ENCODE peak calls at places on chromosomes 7 and 10, in six cellular contexts. T is hepatocyte, Z is OCI-LY7, Y is GM23248, G is PC-9, M is HCT116. Q is an unnamed sample. For H3K9me2, the result is how much of the 10 kb centered on the place peaks cover.

GRCh38 chr7:149495785-149496641 is 1.6 kb downstream of the ZNF746 start:
- DNase-seq in Z (no peak), G (no peak), T (peak), Y (peak), M (no peak), Q (no peak)

GRCh38 chr10:85851300-85851699 is 515.3 kb downstream of the GRID1 start:
- DNase-seq in M (peak), G (peak), T (peak), Y (peak), Z (no peak), Q (no peak)

GRCh38 chr10:113993489-113993932 is 50.2 kb upstream of the ADRB1 start:
- DNase-seq in M (no peak), Z (no peak), Y (no peak), G (no peak), T (no peak), Q (no peak)

GRCh38 chr10:112949875-112950507 is at the start of gene TCF7L2:
- DNase-seq in Z (peak), M (peak), G (peak), T (peak), Y (peak), Q (peak)

GRCh38 chr7:17233643-17234397 is 64.6 kb upstream of the AHR start:
- DNase-seq in T (no peak), M (no peak), Y (peak), Z (no peak), G (no peak), Q (no peak)

GRCh38 chr7:158113321-158114025 is 474.1 kb downstream of the PTPRN2 start:
- DNase-seq in T (no peak), G (no peak), Z (no peak), M (no peak), Y (no peak), Q (no peak)

GRCh38 chr10:98460837-98461499 is 14.2 kb upstream of the HPS1 start:
- DNase-seq in Z (no peak), M (peak), Y (peak), G (peak), T (peak), Q (no peak)

GRCh38 chr7:67738-68395 is 124.5 kb upstream of the FAM20C start:
- DNase-seq in M (no peak), G (no peak), Y (no peak), Z (no peak), T (no peak), Q (peak)

GRCh38 chr10:5813091-5813340 is 218 bp downstream of the GDI2 start:
- DNase-seq in Z (no peak), M (no peak), T (no peak), Y (no peak), G (no peak), Q (no peak)

GRCh38 chr10:84179059-84179710 is 5.6 kb downstream of the GPR15LG start:
- DNase-seq in M (no peak), Y (peak), T (peak), G (no peak), Z (peak), Q (no peak)

GRCh38 chr10:4775808-4776207 is 50.2 kb upstream of the AKR1E2 start:
- DNase-seq in G (no peak), M (no peak), T (no peak), Z (no peak), Y (peak), Q (no peak)

GRCh38 chr7:26083113-26083512 is 68.9 kb upstream of the NFE2L3 start:
- DNase-seq in Z (no peak), G (peak), Y (peak), T (peak), M (no peak), Q (no peak)

GRCh38 chr7:144164784-144165183 is 18.5 kb upstream of the CTAGE4 start:
- DNase-seq in Z (no peak), G (no peak), Y (no peak), T (no peak), M (no peak), Q (no peak)

GRCh38 chr10:78407009-78407711 is 373.5 kb downstream of the RPS24 start:
- DNase-seq in G (peak), M (peak), Y (no peak), T (peak), Z (peak), Q (peak)

GRCh38 chr10:44470779-44471178 is 85.9 kb upstream of the CXCL12 start:
- DNase-seq in Y (peak), M (no peak), G (no peak), T (no peak), Z (no peak), Q (no peak)

GRCh38 chr7:94509264-94509878 is at the start of gene CASD1:
- DNase-seq in M (no peak), G (no peak), Y (peak), Z (peak), T (no peak), Q (peak)

GRCh38 chr10:110218627-110219026 is 11.2 kb downstream of the MXI1 start:
- DNase-seq in Y (no peak), M (no peak), T (no peak), G (no peak), Z (no peak), Q (no peak)

GRCh38 chr7:34107306-34107705 is 202.0 kb downstream of the BMPER start:
- DNase-seq in M (no peak), Z (no peak), T (no peak), G (no peak), Y (peak), Q (no peak)

GRCh38 chr10:43689618-43689954 is 40.9 kb upstream of the ZNF32 start:
- DNase-seq in G (no peak), Z (no peak), M (no peak), Y (peak), T (peak), Q (peak)

GRCh38 chr10:35420044-35420443 is 83.7 kb downstream of the CCNY start:
- DNase-seq in T (no peak), Z (no peak), M (no peak), G (no peak), Y (peak), Q (no peak)

GRCh38 chr7:35748348-35748747 is 52.5 kb upstream of the SEPTIN7 start:
- DNase-seq in G (no peak), Y (peak), Z (no peak), M (no peak), T (no peak), Q (peak)

GRCh38 chr10:132300582-132300981 is 7.2 kb downstream of the STK32C start:
- DNase-seq in Y (no peak), Z (no peak), G (no peak), T (no peak), M (no peak), Q (no peak)

GRCh38 chr10:72087969-72088878 is at the start of gene SPOCK2:
- DNase-seq in G (peak), T (no peak), M (no peak), Y (peak), Z (peak), Q (peak)

GRCh38 chr10:48501806-48502771 is 102.8 kb downstream of the ARHGAP22 start:
- DNase-seq in Y (no peak), M (no peak), G (no peak), Z (no peak), T (no peak), Q (no peak)

GRCh38 chr7:157495594-157495993 is 158.8 kb downstream of the DNAJB6 start:
- DNase-seq in T (no peak), M (no peak), Y (no peak), Z (no peak), G (no peak), Q (no peak)

GRCh38 chr10:77511498-77512218 is 126.0 kb downstream of the KCNMA1 start:
- DNase-seq in T (no peak), M (no peak), Z (no peak), G (no peak), Y (no peak), Q (peak)

DNA sequence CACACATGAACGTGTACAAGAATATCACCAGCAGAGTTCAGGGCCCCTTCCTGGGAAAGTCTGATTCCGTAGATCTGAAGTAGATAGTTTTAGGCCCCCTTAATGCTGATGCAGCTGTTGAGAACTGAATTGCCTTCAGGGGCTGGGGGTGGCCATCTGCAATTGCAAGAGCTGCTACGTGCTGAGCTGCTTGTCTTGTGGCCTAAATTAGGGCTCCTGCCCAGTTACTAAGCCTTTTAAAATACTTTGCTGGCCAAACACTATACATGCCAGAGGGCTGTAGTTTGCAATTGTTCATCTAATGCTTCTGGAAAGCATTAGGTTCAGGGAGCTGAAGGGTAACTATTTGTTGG is 71.7 kb downstream of the TMEM178B start:
- DNase-seq in Y (no peak), T (no peak), Z (no peak), G (no peak), M (no peak), Q (no peak)
- H2AFZ ChIP-seq in Y (no peak), T (no peak), Z (no peak), G (no peak), M (no peak), Q (no peak)

GRCh38 chr10:121822180-121822579 is 105.7 kb downstream of the ATE1 start:
- DNase-seq in G (no peak), T (no peak), M (no peak), Z (no peak), Y (no peak), Q (no peak)
- H3K9me2 ChIP-seq in G (under half), T (under half), M (under half), Z (under half), Y (under half), Q (under half)

GRCh38 chr10:16724509-16724908 is 92.7 kb downstream of the RSU1 start:
- DNase-seq in Y (no peak), G (no peak), Z (no peak), T (no peak), M (no peak), Q (no peak)
- H2AFZ ChIP-seq in Y (no peak), G (no peak), Z (no peak), T (no peak), M (no peak), Q (no peak)

DNA sequence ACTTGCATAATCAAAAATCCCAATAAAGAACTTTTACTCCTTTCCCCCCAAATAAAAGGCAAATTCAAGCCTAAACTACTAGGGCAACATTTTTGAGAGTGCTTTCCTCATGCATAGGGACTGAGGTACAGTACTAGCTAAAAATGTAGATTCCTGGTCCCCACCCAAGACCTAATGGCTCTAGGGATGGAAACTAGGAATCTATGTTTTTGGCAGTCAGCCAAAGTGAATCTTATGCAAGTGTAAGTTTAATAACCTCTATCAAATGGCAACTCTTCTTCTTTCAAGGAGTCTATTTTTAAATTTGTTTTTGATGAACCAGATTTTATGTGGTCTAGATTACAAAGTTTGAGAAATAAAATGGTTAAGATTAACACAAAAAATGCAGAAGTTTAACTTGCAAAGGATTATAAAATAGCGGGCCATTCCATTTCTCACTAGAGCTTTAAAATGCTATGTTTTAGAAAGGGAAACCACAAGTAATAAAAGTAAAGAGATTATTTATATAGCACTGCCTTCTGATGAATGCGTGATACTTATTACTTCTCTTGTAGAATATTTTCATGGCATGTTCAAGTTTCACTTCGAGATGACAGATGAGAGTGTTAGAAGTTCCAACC is 70.4 kb upstream of the MDFIC start:
- DNase-seq in M (no peak), Z (no peak), Y (no peak), G (no peak), T (peak), Q (no peak)
- H3K9me2 ChIP-seq in M (under half), Z (under half), Y (under half), G (under half), T (under half), Q (under half)